ENCODE peak calls at places on chromosome 4, in eight cellular contexts. O is A549, N is testis, F is bronchial epithelial cell, K is HFF-Myc, R is IMR-90, H is mucosa of descending colon, Y is stomach. Z is an unnamed sample.

GRCh38 chr4:106365613-106366012 is 3.0 kb downstream of the GIMD1 start:
- DNase-seq in Y (no peak), R (peak), F (peak), O (peak), N (no peak), K (peak), H (no peak), Z (no peak)

GRCh38 chr4:5383191-5383980 is 325.0 kb downstream of the EVC2 start:
- DNase-seq in F (no peak), N (no peak), Y (no peak), H (no peak), O (no peak), K (no peak), R (peak), Z (no peak)

GRCh38 chr4:8244001-8244757 is 25.4 kb upstream of the HTRA3 start:
- DNase-seq in Y (no peak), R (no peak), K (no peak), N (no peak), F (no peak), O (no peak), H (no peak), Z (no peak)

GRCh38 chr4:5980436-5981155 is 37.6 kb downstream of the C4orf50 start:
- DNase-seq in N (no peak), R (no peak), O (no peak), H (no peak), Y (no peak), K (no peak), F (no peak), Z (no peak)

GRCh38 chr4:186027405-186027804 is 41.6 kb upstream of the TLR3 start:
- DNase-seq in N (no peak), R (no peak), F (peak), K (no peak), O (no peak), Y (no peak), H (peak), Z (no peak)

GRCh38 chr4:99800332-99801004 is 16.2 kb upstream of the DAPP1 start:
- DNase-seq in R (no peak), O (no peak), H (no peak), N (no peak), Y (no peak), K (no peak), F (no peak), Z (no peak)

GRCh38 chr4:56755901-56756300 is 65.6 kb downstream of the SPINK2 start:
- DNase-seq in F (peak), K (no peak), H (no peak), R (no peak), Y (no peak), N (no peak), O (no peak), Z (no peak)

GRCh38 chr4:75841641-75842520 is 60.4 kb downstream of the PPEF2 start:
- DNase-seq in K (no peak), H (no peak), F (no peak), Y (no peak), O (peak), R (no peak), N (no peak), Z (no peak)

GRCh38 chr4:38132140-38132673 is 172.0 kb downstream of the PTTG2 start:
- DNase-seq in R (peak), H (peak), F (peak), O (no peak), Y (no peak), K (peak), N (peak), Z (peak)

GRCh38 chr4:19135886-19136633 is 1114.5 kb upstream of the LCORL start:
- DNase-seq in N (no peak), Y (no peak), R (no peak), F (no peak), K (no peak), H (no peak), O (no peak), Z (peak)

GRCh38 chr4:88623097-88623496 is 30.8 kb downstream of the HERC3 start:
- DNase-seq in N (no peak), O (peak), F (peak), Y (no peak), H (no peak), K (peak), R (peak), Z (no peak)

GRCh38 chr4:118969359-118969758 is 80.7 kb downstream of the SYNPO2 start:
- DNase-seq in K (peak), O (peak), H (peak), R (peak), Y (peak), F (peak), N (peak), Z (peak)

GRCh38 chr4:58962424-58962823 is 1852.2 kb upstream of the IGFBP7 start:
- DNase-seq in H (no peak), K (no peak), N (no peak), O (no peak), R (no peak), Y (no peak), F (no peak), Z (no peak)

GRCh38 chr4:189825466-189825865 is 115.2 kb upstream of the FRG1 start:
- DNase-seq in F (no peak), K (no peak), H (no peak), R (no peak), O (no peak), Y (no peak), N (no peak), Z (no peak)

GRCh38 chr4:138977525-138977924 is 38.1 kb upstream of the NOCT start:
- DNase-seq in Y (no peak), O (no peak), K (no peak), N (no peak), F (no peak), R (no peak), H (no peak), Z (peak)

GRCh38 chr4:143291334-143291733 is 45.3 kb upstream of the GAB1 start:
- DNase-seq in H (no peak), R (no peak), Y (no peak), O (no peak), F (peak), K (no peak), N (no peak), Z (no peak)

GRCh38 chr4:93764647-93765246 is 63.8 kb upstream of the ATOH1 start:
- DNase-seq in O (peak), Y (no peak), K (peak), F (peak), N (peak), R (peak), H (peak), Z (peak)

GRCh38 chr4:41750624-41751324 is 2.2 kb upstream of the PHOX2B start:
- DNase-seq in N (no peak), K (no peak), Y (no peak), H (no peak), R (no peak), F (no peak), O (no peak), Z (no peak)
- H3K4me3 ChIP-seq in N (peak), K (no peak), Y (no peak), H (no peak), R (no peak), F (no peak), O (no peak), Z (no peak)

DNA sequence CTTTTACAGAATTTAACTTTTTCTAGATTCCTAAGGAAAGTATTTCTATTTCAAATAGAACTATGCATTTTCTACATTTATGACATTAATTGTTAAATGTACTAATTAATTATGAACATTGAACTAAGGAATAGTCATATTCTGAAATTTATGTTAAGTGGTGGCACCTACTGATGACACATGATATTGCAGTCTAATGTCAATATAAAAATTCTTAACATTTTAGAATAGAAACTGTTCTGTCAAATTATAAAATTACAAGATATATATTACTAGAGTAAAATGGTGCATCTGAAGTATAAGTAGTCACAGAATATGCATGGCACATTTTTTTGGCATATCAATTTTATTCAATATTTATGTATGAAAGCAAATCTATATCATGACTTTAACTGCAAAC is 40.2 kb upstream of the NDNF start:
- DNase-seq in R (no peak), F (peak), K (no peak), O (no peak), Y (no peak), N (no peak), H (no peak), Z (no peak)
- TF ChIP-seq CTCF in R (peak), F (peak), K (no peak), O (no peak), Y (no peak), N (peak), H (no peak), Z (peak)

GRCh38 chr4:146099585-146099984 is 75.9 kb upstream of the LSM6 start:
- DNase-seq in H (no peak), K (no peak), R (no peak), F (no peak), N (no peak), O (no peak), Y (no peak), Z (peak)

GRCh38 chr4:146098978-146099377 is 76.5 kb upstream of the LSM6 start:
- DNase-seq in N (no peak), K (no peak), Y (no peak), H (no peak), O (no peak), F (no peak), R (no peak), Z (peak)

GRCh38 chr4:146107587-146107986 is 67.9 kb upstream of the LSM6 start:
- DNase-seq in R (no peak), F (no peak), Y (no peak), H (no peak), O (no peak), N (no peak), K (no peak), Z (no peak)

GRCh38 chr4:146105464-146105863 is 70.1 kb upstream of the LSM6 start:
- DNase-seq in K (no peak), H (no peak), N (no peak), Y (no peak), R (no peak), O (no peak), F (no peak), Z (peak)

GRCh38 chr4:146104541-146104940 is 71.0 kb upstream of the LSM6 start:
- DNase-seq in H (no peak), R (no peak), Y (no peak), N (no peak), K (no peak), F (no peak), O (no peak), Z (no peak)
- H3K4me3 ChIP-seq in H (no peak), R (no peak), Y (no peak), N (no peak), K (no peak), F (no peak), O (no peak), Z (no peak)

GRCh38 chr4:84677995-84678394 is 95.1 kb downstream of the CDS1 start:
- DNase-seq in N (no peak), Y (no peak), H (no peak), R (no peak), K (no peak), F (no peak), O (no peak), Z (no peak)
- TF ChIP-seq CTCF in N (no peak), Y (no peak), H (no peak), R (no peak), K (no peak), F (no peak), O (no peak), Z (no peak)

Z was measured in GM12865.